ENCODE peak calls at places on chromosomes 12 and 14, in six cellular contexts. One of them, this sample, is unnamed.

GRCh38 chr12:77324763-77325468 is 259.5 kb upstream of the E2F7 start:
- DNase-seq in spleen: peak; percentile 80
- DNase-seq in right lobe of liver: peak; percentile 74
- DNase-seq in Peyer's patch: no peak
- DNase-seq in ovary: peak; percentile 86
- DNase-seq in body of pancreas: peak; percentile 63
- DNase-seq in this sample: peak; percentile 28

GRCh38 chr12:89352242-89352491 is 134 bp downstream of the DUSP6 start:
- DNase-seq in spleen: no peak
- DNase-seq in right lobe of liver: no peak
- DNase-seq in Peyer's patch: no peak
- DNase-seq in ovary: no peak
- DNase-seq in body of pancreas: no peak
- DNase-seq in this sample: no peak

GRCh38 chr12:2319747-2320146 is 267.0 kb downstream of the CACNA1C start:
- DNase-seq in spleen: no peak
- DNase-seq in right lobe of liver: no peak
- DNase-seq in Peyer's patch: no peak
- DNase-seq in ovary: no peak
- DNase-seq in body of pancreas: no peak
- DNase-seq in this sample: no peak

GRCh38 chr12:53190108-53190729 is 9.5 kb upstream of the CSAD start:
- DNase-seq in spleen: no peak
- DNase-seq in right lobe of liver: peak; percentile 70
- DNase-seq in Peyer's patch: no peak
- DNase-seq in ovary: peak; percentile 77
- DNase-seq in body of pancreas: peak; percentile 58
- DNase-seq in this sample: no peak

GRCh38 chr12:31591308-31591901 is 469 bp upstream of the DENND5B start:
- DNase-seq in spleen: no peak
- DNase-seq in right lobe of liver: peak; percentile 48
- DNase-seq in Peyer's patch: peak; percentile 77
- DNase-seq in ovary: peak; percentile 47
- DNase-seq in body of pancreas: peak; percentile 25
- DNase-seq in this sample: no peak

GRCh38 chr12:109294286-109294796 is 14.7 kb downstream of the FOXN4 start:
- DNase-seq in spleen: no peak
- DNase-seq in right lobe of liver: no peak
- DNase-seq in Peyer's patch: no peak
- DNase-seq in ovary: no peak
- DNase-seq in body of pancreas: no peak
- DNase-seq in this sample: no peak

GRCh38 chr14:23025181-23025788 is 9.4 kb downstream of the PSMB5 start:
- DNase-seq in spleen: no peak
- DNase-seq in right lobe of liver: no peak
- DNase-seq in Peyer's patch: no peak
- DNase-seq in ovary: no peak
- DNase-seq in body of pancreas: no peak
- DNase-seq in this sample: no peak

GRCh38 chr14:77825895-77826519 is 26.1 kb downstream of the ADCK1 start:
- DNase-seq in spleen: no peak
- DNase-seq in right lobe of liver: no peak
- DNase-seq in Peyer's patch: no peak
- DNase-seq in ovary: no peak
- DNase-seq in body of pancreas: peak; percentile 33
- DNase-seq in this sample: no peak

GRCh38 chr12:71007736-71008449 is 87.4 kb upstream of the PTPRR start:
- DNase-seq in spleen: no peak
- DNase-seq in right lobe of liver: no peak
- DNase-seq in Peyer's patch: no peak
- DNase-seq in ovary: no peak
- DNase-seq in body of pancreas: no peak
- DNase-seq in this sample: no peak

GRCh38 chr12:110340706-110341105 is 59.7 kb downstream of the ATP2A2 start:
- DNase-seq in spleen: no peak
- DNase-seq in right lobe of liver: no peak
- DNase-seq in Peyer's patch: no peak
- DNase-seq in ovary: no peak
- DNase-seq in body of pancreas: no peak
- DNase-seq in this sample: no peak

GRCh38 chr14:102786758-102787157 is 9.5 kb downstream of the TRAF3 start:
- DNase-seq in spleen: no peak
- DNase-seq in right lobe of liver: no peak
- DNase-seq in Peyer's patch: no peak
- DNase-seq in ovary: no peak
- DNase-seq in body of pancreas: no peak
- DNase-seq in this sample: no peak

GRCh38 chr14:102782974-102783373 is 5.7 kb downstream of the TRAF3 start:
- DNase-seq in spleen: no peak
- DNase-seq in right lobe of liver: no peak
- DNase-seq in Peyer's patch: no peak
- DNase-seq in ovary: no peak
- DNase-seq in body of pancreas: no peak
- DNase-seq in this sample: no peak

GRCh38 chr14:102789349-102789748 is 12.1 kb downstream of the TRAF3 start:
- DNase-seq in spleen: no peak
- DNase-seq in right lobe of liver: no peak
- DNase-seq in Peyer's patch: no peak
- DNase-seq in ovary: no peak
- DNase-seq in body of pancreas: no peak
- DNase-seq in this sample: no peak

GRCh38 chr14:102784892-102785597 is 7.8 kb downstream of the TRAF3 start:
- DNase-seq in spleen: peak; percentile 0
- DNase-seq in right lobe of liver: no peak
- DNase-seq in Peyer's patch: no peak
- DNase-seq in ovary: no peak
- DNase-seq in body of pancreas: no peak
- DNase-seq in this sample: no peak

GRCh38 chr14:102785598-102785963 is 8.3 kb downstream of the TRAF3 start:
- DNase-seq in spleen: peak; percentile 29
- DNase-seq in right lobe of liver: no peak
- DNase-seq in Peyer's patch: no peak
- DNase-seq in ovary: no peak
- DNase-seq in body of pancreas: no peak
- DNase-seq in this sample: no peak
- H3K4me3 ChIP-seq in spleen: no peak overlapping the region
- H3K4me3 ChIP-seq in right lobe of liver: no peak overlapping the region
- H3K4me3 ChIP-seq in Peyer's patch: no peak overlapping the region
- H3K4me3 ChIP-seq in ovary: no peak overlapping the region
- H3K4me3 ChIP-seq in body of pancreas: no peak overlapping the region
- H3K4me3 ChIP-seq in this sample: no peak overlapping the region

GRCh38 chr12:5478081-5478706 is 46.3 kb downstream of the NTF3 start:
- DNase-seq in spleen: no peak
- DNase-seq in right lobe of liver: no peak
- DNase-seq in Peyer's patch: no peak
- DNase-seq in ovary: no peak
- DNase-seq in body of pancreas: no peak
- DNase-seq in this sample: no peak

GRCh38 chr12:5481645-5482044 is 49.7 kb downstream of the NTF3 start:
- DNase-seq in spleen: no peak
- DNase-seq in right lobe of liver: no peak
- DNase-seq in Peyer's patch: no peak
- DNase-seq in ovary: no peak
- DNase-seq in body of pancreas: no peak
- DNase-seq in this sample: no peak

GRCh38 chr12:5480953-5481300 is 49.0 kb downstream of the NTF3 start:
- DNase-seq in spleen: no peak
- DNase-seq in right lobe of liver: no peak
- DNase-seq in Peyer's patch: no peak
- DNase-seq in ovary: no peak
- DNase-seq in body of pancreas: no peak
- DNase-seq in this sample: no peak

GRCh38 chr12:5479761-5480160 is 47.9 kb downstream of the NTF3 start:
- DNase-seq in spleen: no peak
- DNase-seq in right lobe of liver: no peak
- DNase-seq in Peyer's patch: no peak
- DNase-seq in ovary: no peak
- DNase-seq in body of pancreas: no peak
- DNase-seq in this sample: no peak

DNA sequence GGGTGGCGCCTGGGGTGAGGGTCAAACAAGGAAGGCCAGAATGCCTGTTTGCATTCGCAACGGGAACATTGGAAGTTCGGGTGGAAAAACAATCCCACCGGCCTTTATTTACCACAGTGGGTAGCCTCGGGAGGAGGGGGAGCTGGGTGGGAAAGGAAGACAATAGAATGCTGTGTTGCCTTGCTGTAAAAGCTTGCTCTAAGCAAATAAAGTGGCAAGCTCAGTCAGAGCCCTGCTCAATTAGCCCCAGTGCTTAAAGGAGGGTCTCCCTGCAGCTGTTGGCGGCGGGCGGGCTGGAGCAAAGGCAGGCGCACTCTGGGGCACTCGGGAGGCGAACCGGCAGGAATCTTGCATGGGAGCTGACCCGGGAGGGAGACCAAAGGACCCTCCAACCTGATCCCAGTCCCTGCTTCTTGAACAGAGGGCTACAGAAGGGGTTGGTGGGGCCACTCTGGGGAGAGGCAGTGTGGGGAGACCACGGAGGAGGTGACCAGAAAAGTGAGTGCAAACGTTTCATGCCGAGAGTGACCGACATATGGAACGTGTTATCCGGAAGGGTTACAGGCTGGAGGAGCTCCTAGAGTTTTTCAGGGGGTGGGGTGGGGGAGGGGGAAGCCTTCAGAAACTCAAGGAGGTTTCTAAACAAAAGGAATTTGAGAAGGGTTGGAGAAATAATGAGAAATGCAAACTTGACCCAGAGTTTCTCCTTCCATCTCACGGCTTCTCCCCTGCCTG is 48.5 kb downstream of the NTF3 start:
- DNase-seq in spleen: no peak
- DNase-seq in right lobe of liver: no peak
- DNase-seq in Peyer's patch: no peak
- DNase-seq in ovary: no peak
- DNase-seq in body of pancreas: no peak
- DNase-seq in this sample: no peak
- TF ChIP-seq POLR2A in spleen: no peak
- TF ChIP-seq POLR2A in right lobe of liver: no peak
- TF ChIP-seq POLR2A in Peyer's patch: no peak
- TF ChIP-seq POLR2A in ovary: no peak
- TF ChIP-seq POLR2A in body of pancreas: no peak
- TF ChIP-seq POLR2A in this sample: no peak

DNA sequence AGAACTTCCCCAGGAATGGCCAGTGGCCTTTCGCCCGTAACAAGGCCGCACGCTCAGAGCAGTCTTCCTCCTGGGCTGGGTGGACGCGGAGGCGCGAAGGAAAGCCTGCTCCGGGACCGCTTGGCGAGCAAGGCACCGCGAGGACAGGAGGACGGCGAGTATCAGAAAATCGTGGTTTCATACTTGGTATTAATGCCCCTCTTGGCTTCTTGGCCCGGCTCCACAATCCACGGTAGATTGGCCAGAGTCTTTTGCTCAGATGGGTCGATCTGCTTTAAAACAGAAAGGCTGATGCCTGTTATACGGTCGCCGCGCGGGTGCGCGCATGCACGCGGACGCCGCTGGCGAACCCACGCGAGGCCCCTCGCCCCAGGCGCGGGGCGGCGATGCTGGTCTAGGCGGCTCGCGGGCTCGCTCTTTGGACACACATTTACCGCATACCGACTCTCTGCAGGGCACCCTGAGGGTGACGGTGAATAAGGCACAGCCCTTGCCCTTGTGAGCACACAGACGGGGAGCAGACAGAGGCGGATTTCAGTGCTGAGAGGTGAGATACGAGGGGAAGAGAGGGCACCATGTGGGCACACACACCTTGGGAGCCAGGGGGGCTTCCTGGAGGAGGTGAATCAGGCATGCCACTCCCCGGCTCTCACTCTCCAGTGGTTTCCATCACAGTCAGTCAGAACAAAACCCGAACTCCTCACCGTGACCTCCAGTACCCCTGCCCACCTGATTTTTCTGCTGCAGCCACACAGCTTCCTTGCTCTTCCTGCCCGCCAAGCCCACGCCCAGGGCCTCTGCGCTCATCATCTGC is 100.7 kb downstream of the APAF1 start:
- DNase-seq in spleen: no peak
- DNase-seq in right lobe of liver: no peak
- DNase-seq in Peyer's patch: no peak
- DNase-seq in ovary: peak; percentile 68
- DNase-seq in body of pancreas: no peak
- DNase-seq in this sample: no peak
- H3K4me3 ChIP-seq in spleen: peak overlapping the region; percentile 29
- H3K4me3 ChIP-seq in right lobe of liver: peak overlapping the region; percentile 16
- H3K4me3 ChIP-seq in Peyer's patch: peak overlapping the region; percentile 34
- H3K4me3 ChIP-seq in ovary: peak overlapping the region; percentile 51
- H3K4me3 ChIP-seq in body of pancreas: peak overlapping the region; percentile 27
- H3K4me3 ChIP-seq in this sample: peak overlapping the region; percentile 23

GRCh38 chr12:67546718-67547117 is 101.8 kb upstream of the DYRK2 start:
- DNase-seq in spleen: no peak
- DNase-seq in right lobe of liver: no peak
- DNase-seq in Peyer's patch: no peak
- DNase-seq in ovary: no peak
- DNase-seq in body of pancreas: no peak
- DNase-seq in this sample: no peak

GRCh38 chr12:67541625-67541991 is 106.9 kb upstream of the DYRK2 start:
- DNase-seq in spleen: no peak
- DNase-seq in right lobe of liver: no peak
- DNase-seq in Peyer's patch: peak; percentile 36
- DNase-seq in ovary: no peak
- DNase-seq in body of pancreas: no peak
- DNase-seq in this sample: no peak

GRCh38 chr12:67540920-67541624 is 107.5 kb upstream of the DYRK2 start:
- DNase-seq in spleen: no peak
- DNase-seq in right lobe of liver: no peak
- DNase-seq in Peyer's patch: no peak
- DNase-seq in ovary: no peak
- DNase-seq in body of pancreas: no peak
- DNase-seq in this sample: no peak

GRCh38 chr12:67543371-67543770 is 105.2 kb upstream of the DYRK2 start:
- DNase-seq in spleen: no peak
- DNase-seq in right lobe of liver: no peak
- DNase-seq in Peyer's patch: no peak
- DNase-seq in ovary: no peak
- DNase-seq in body of pancreas: no peak
- DNase-seq in this sample: no peak

DNA sequence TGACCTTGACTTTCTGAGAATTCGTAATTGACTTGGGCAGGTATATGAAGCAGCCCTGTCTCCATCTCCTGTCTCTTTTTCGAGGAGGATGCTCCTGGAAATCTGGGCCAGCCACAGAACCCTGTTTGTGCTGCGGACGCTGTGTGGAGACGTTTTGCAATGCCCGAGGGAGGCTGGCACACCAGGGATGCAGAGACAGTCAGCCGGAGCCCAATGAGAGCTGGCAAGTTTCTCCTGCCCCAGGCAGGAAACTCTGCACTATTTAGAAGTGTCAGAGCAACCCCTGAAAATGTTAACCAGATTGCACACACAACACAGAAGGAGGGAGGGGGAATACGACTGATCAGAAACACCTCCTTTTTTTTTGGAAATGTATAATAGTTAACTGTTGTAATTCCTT is 103.2 kb upstream of the DYRK2 start:
- DNase-seq in spleen: no peak
- DNase-seq in right lobe of liver: no peak
- DNase-seq in Peyer's patch: no peak
- DNase-seq in ovary: no peak
- DNase-seq in body of pancreas: no peak
- DNase-seq in this sample: no peak
- TF ChIP-seq POLR2A in spleen: no peak
- TF ChIP-seq POLR2A in right lobe of liver: no peak
- TF ChIP-seq POLR2A in Peyer's patch: no peak
- TF ChIP-seq POLR2A in ovary: no peak
- TF ChIP-seq POLR2A in body of pancreas: no peak
- TF ChIP-seq POLR2A in this sample: no peak